ENCODE peak calls at places on chromosomes 5 and 9, in four cellular contexts. M is testis, N is heart left ventricle, T is Panc1. B is an unnamed sample. For H3K4me1, the result is how much of the 10 kb centered on the place peaks cover.

GRCh38 chr5:140391312-140391711 is 10.3 kb upstream of the ANKHD1 start:
- DNase-seq in T (no peak), M (no peak), N (no peak), B (no peak)

GRCh38 chr9:107751522-107752235 is 262.1 kb upstream of the KLF4 start:
- DNase-seq in T (peak), N (no peak), M (no peak), B (peak)

GRCh38 chr5:132309679-132310078 is 15.5 kb downstream of the SLC22A4 start:
- DNase-seq in T (no peak), N (no peak), M (no peak), B (no peak)

GRCh38 chr5:40832345-40832744 is 2.7 kb downstream of the RPL37 start:
- DNase-seq in T (no peak), N (no peak), M (no peak), B (no peak)

GRCh38 chr9:5892456-5893133 is 1.9 kb downstream of the MLANA start:
- DNase-seq in N (no peak), M (no peak), T (no peak), B (no peak)

GRCh38 chr5:79200573-79201183 is 35.3 kb upstream of the JMY start:
- DNase-seq in N (no peak), T (no peak), M (no peak), B (no peak)

GRCh38 chr9:7121055-7121454 is 363.3 kb downstream of the KDM4C start:
- DNase-seq in N (no peak), T (no peak), M (no peak), B (no peak)

GRCh38 chr5:65481635-65482271 is at the start of gene ADAMTS6:
- DNase-seq in M (peak), N (peak), T (no peak), B (peak)

GRCh38 chr9:89802809-89803355 is 198.1 kb downstream of the GADD45G start:
- DNase-seq in M (no peak), T (no peak), N (peak), B (no peak)

GRCh38 chr5:62606878-62607277 is 28.3 kb downstream of the LRRC70 start:
- DNase-seq in N (no peak), M (peak), T (no peak), B (no peak)

GRCh38 chr5:73443725-73444498 is 4.7 kb downstream of the FOXD1 start:
- DNase-seq in T (no peak), M (no peak), N (no peak), B (no peak)

GRCh38 chr5:142998316-142998862 is 228.2 kb downstream of the ARHGAP26 start:
- DNase-seq in N (no peak), M (no peak), T (no peak), B (no peak)

GRCh38 chr9:111805841-111806241 is 11.1 kb upstream of the SHOC1 start:
- DNase-seq in T (peak), N (no peak), M (no peak), B (no peak)

GRCh38 chr5:2168601-2169416 is 286.1 kb upstream of the IRX4 start:
- DNase-seq in T (no peak), M (no peak), N (no peak), B (no peak)

GRCh38 chr5:127068771-127069330 is 4.5 kb downstream of the C5orf63 start:
- DNase-seq in T (no peak), M (no peak), N (no peak), B (no peak)

GRCh38 chr9:33153001-33153400 is 14.1 kb downstream of the B4GALT1 start:
- DNase-seq in M (no peak), T (no peak), N (no peak), B (no peak)

GRCh38 chr9:33153666-33154065 is 13.5 kb downstream of the B4GALT1 start:
- DNase-seq in M (no peak), N (no peak), T (no peak), B (no peak)

GRCh38 chr9:33151601-33152000 is 15.5 kb downstream of the B4GALT1 start:
- DNase-seq in N (no peak), M (no peak), T (no peak), B (no peak)

GRCh38 chr9:33148367-33149019 is 18.6 kb downstream of the B4GALT1 start:
- DNase-seq in T (no peak), N (no peak), M (peak), B (no peak)

DNA sequence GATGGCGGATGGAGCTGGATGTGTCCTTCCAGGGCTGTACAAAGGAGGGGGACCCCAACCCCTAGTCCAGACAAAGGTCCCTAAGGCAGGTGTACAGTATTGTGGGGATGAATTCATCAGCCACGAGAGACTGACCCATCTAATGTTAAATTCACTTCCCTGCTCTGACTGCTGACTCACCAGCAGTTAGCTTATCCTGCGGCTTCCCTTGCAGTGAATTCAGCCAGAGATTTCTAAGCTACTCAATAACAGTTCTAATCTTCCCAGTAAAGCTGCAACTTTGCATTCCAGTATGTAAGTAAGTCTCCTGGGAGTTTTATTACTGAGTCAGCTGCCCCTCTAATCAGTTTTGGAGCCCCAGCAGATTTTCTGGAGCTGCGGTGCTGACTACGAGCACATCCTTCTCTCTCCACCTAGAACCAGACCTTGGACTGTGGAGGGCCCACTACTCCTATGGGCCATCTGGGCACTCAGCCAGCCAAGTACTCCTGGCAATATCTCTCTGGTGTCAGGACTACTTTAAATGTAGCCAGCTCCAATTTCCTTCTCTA is 16.1 kb downstream of the B4GALT1 start:
- DNase-seq in T (no peak), N (peak), M (peak), B (peak)
- H3K4me1 ChIP-seq in T (under half), N (half or more), M (under half), B (under half)

GRCh38 chr5:138610468-138611294 is 35.5 kb upstream of the HSPA9 start:
- DNase-seq in M (no peak), N (no peak), T (no peak), B (no peak)
- H3K27ac ChIP-seq in M (no peak), N (peak), T (no peak), B (no peak)

DNA sequence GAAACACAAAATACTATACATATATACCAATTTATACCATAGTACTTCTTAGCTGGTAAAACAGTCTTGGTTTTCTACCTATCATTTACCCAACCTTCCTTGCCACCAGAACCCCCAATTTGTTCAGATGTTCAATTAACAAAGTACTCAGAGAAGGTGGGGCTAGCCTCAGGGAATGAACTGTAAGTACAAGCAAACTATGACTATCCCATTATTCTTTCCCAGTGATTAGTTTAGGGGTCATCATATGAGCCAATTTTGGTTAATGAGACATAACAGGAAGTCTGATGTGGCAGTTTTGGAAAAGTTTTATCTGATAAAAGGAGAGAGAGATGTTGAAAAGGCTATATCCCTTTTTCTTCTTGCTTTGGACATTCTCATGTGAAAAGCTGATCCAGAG is 125.8 kb downstream of the DTWD2 start:
- DNase-seq in M (no peak), T (no peak), N (no peak), B (no peak)
- H3K4me1 ChIP-seq in M (under half), T (under half), N (under half), B (under half)

DNA sequence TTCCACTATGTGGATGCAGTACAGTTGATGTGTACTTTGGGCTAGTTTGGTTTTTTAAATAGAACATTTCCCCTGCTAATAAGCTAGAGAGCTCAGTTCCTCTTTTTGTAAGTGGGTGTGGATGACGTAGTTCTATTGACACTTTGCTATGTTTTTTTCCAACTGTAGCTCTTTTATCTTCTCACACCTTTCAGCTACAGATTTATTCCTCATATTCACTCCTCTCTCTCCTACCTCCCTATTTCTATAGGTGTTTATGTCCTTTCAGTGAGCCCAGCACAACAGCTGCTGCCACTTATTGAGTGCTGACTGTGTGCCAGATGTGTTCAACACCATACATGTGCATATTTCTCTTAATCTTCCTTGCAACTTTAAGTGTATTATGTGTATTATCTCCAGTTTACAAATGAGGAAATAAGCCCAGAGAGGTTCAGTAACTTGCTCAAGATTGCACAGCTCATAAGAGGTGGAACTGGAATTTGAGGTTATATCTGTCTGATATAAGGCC is 215.7 kb downstream of the SEMA6A start:
- DNase-seq in T (no peak), M (no peak), N (no peak), B (no peak)
- H3K27ac ChIP-seq in T (no peak), M (no peak), N (no peak), B (no peak)

GRCh38 chr5:133652951-133653601 is 40.7 kb upstream of the FSTL4 start:
- DNase-seq in N (no peak), M (no peak), T (no peak), B (no peak)
- H3K4me1 ChIP-seq in N (under half), M (under half), T (under half), B (under half)

DNA sequence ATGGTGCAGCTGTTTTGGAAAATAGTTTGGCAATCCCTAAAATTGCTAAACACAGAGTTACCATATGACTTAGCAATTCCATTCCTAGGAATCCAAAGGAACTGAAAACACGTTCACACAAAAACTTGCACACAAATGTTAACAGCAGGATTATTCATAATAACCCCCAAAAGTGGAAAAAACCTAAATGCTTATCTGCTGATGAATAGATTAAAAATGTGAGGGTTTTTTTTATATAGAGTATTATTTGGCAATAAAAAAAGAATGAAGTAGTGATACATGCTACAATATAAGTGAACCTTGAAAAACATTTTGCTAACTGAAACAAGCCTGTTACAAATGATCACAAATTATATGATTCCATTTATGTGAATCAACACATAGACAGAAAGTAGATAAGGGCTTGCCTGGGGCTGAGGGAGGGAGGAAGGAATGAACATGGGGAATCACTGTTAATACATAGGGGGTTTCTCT is 45.1 kb upstream of the TRIO start:
- DNase-seq in M (no peak), N (no peak), T (no peak), B (no peak)
- H3K27ac ChIP-seq in M (no peak), N (no peak), T (peak), B (no peak)

DNA sequence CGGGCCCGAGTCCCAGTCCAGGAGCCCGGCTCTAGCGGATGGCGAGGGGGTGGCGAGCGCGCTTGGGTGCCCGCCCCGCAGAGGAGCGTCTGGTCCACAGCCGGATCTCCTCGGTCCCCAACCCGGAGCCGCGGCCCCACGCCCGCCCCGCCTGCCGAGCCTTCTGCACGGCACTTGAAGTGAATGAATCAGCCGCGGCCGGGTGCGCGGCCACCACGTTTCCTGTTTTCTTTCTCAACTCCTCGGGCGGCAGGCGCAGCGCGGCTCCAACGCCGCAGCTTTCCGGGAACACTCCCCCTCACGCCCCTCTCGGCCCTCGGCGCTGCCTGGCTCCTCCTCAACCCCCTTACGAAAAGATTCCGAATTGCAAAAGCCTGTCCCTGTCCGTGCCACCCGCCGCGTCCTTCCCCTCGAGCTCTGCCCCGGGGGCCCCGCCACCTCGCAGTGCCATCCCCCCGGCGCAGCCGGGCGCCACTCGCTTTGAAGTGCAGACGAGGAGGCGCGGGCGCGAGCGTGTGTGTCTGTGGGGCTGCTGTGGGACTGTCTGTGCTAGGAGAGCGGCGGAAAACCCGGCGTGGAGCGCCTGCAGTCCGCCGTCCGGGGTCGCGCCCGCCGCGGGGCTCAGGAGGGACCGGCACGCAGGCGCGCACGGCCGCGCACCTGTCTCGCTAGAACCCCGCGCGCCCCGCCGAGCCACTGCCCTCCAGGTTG is 456.6 kb downstream of the RAB3C start:
- DNase-seq in T (no peak), M (peak), N (peak), B (peak)
- H3K4me1 ChIP-seq in T (under half), M (under half), N (half or more), B (under half)

GRCh38 chr5:92560698-92561361 is 1020.2 kb downstream of the NR2F1-AS1 start:
- DNase-seq in M (no peak), N (no peak), T (peak), B (no peak)

GRCh38 chr5:92561362-92562006 is 1019.5 kb downstream of the NR2F1-AS1 start:
- DNase-seq in N (no peak), M (no peak), T (no peak), B (no peak)

GRCh38 chr5:92562065-92562464 is 1019.0 kb downstream of the NR2F1-AS1 start:
- DNase-seq in T (no peak), N (no peak), M (no peak), B (no peak)

GRCh38 chr5:92559331-92559730 is 1021.7 kb downstream of the NR2F1-AS1 start:
- DNase-seq in N (no peak), M (no peak), T (no peak), B (no peak)

GRCh38 chr5:92559743-92560142 is 1021.3 kb downstream of the NR2F1-AS1 start:
- DNase-seq in M (no peak), N (no peak), T (no peak), B (no peak)
- H3K27ac ChIP-seq in M (no peak), N (no peak), T (peak), B (no peak)

GRCh38 chr9:34328500-34328982 is 527 bp downstream of the KIF24 start:
- DNase-seq in M (no peak), T (no peak), N (no peak), B (no peak)
- H3K4me1 ChIP-seq in M (under half), T (under half), N (under half), B (under half)

DNA sequence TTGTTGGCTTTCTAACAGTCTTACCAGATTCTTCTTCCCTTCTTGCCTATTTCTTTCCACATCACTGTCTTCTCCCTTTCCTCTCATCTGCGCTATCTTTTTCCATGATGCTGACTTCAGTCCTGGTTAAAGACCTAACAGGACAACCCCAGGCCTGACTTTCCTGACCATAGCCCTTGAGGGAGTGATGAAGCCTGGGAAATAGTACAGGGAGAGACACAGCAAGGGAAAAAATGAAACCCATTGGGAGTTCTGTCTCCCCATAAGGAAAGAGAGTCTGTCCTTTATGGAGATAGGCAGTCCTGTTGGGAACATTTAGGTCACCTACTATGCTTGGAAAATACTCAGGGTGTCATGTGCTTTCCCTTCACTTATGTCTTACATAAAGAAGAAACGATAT is 92.7 kb downstream of the GIN1 start:
- DNase-seq in M (no peak), T (no peak), N (no peak), B (no peak)
- H3K27ac ChIP-seq in M (no peak), T (no peak), N (peak), B (no peak)